ENCODE peak calls at places on chromosomes 6 and 20, in five cellular contexts. Y is RWPE1, W is ecto neural progenitor cell, B is HS-27A, E is NCI-H1092 treated with DMSO at 0.1 percent for 48 hours. L is an unnamed sample.

GRCh38 chr20:53922901-53923314 is 147.5 kb downstream of the BCAS1 start:
- DNase-seq in Y (no peak), W (no peak), B (no peak), E (no peak), L (no peak)

GRCh38 chr6:106170030-106170791 is 84.1 kb downstream of the PRDM1 start:
- DNase-seq in B (no peak), E (no peak), Y (no peak), W (no peak), L (no peak)

GRCh38 chr20:12022121-12022520 is 104.4 kb downstream of the BTBD3 start:
- DNase-seq in E (no peak), W (no peak), B (no peak), Y (no peak), L (no peak)

GRCh38 chr6:166433096-166433495 is 50.4 kb upstream of the MPC1 start:
- DNase-seq in B (no peak), W (no peak), E (no peak), Y (no peak), L (no peak)

GRCh38 chr6:170023620-170024521 is 267.0 kb downstream of the DLL1 start:
- DNase-seq in W (no peak), B (no peak), Y (no peak), E (no peak), L (no peak)

GRCh38 chr6:44898296-44898930 is 429.7 kb upstream of the RUNX2 start:
- DNase-seq in B (no peak), Y (no peak), E (no peak), W (no peak), L (no peak)

GRCh38 chr6:48449002-48449401 is 338.0 kb upstream of the PTCHD4 start:
- DNase-seq in Y (no peak), B (no peak), W (no peak), E (no peak), L (no peak)

GRCh38 chr20:38143238-38143645 is 21.8 kb downstream of the TGM2 start:
- DNase-seq in E (no peak), Y (peak), W (no peak), B (no peak), L (no peak)

GRCh38 chr6:163438298-163438939 is 23.9 kb downstream of the QKI start:
- DNase-seq in B (no peak), Y (no peak), W (no peak), E (no peak), L (no peak)

GRCh38 chr20:57624124-57624523 is 3.9 kb upstream of the ZBP1 start:
- DNase-seq in E (no peak), W (no peak), B (no peak), Y (no peak), L (no peak)

GRCh38 chr6:85449818-85450577 is at the start of gene NT5E:
- DNase-seq in B (no peak), E (no peak), W (peak), Y (peak), L (peak)

GRCh38 chr6:130696806-130697205 is 130.4 kb upstream of the SMLR1 start:
- DNase-seq in B (no peak), W (no peak), Y (no peak), E (no peak), L (no peak)

GRCh38 chr6:142014515-142014914 is 118.2 kb upstream of the GJE1 start:
- DNase-seq in E (no peak), Y (peak), B (peak), W (no peak), L (no peak)

GRCh38 chr6:25601797-25602679 is 50.0 kb upstream of the SCGN start:
- DNase-seq in E (peak), W (no peak), Y (peak), B (peak), L (peak)

GRCh38 chr20:50412069-50412468 is 98.1 kb upstream of the PTPN1 start:
- DNase-seq in E (no peak), Y (no peak), W (no peak), B (no peak), L (no peak)

GRCh38 chr6:105258816-105259215 is 79.0 kb upstream of the POPDC3 start:
- DNase-seq in B (peak), W (no peak), E (no peak), Y (no peak), L (no peak)

GRCh38 chr20:7682916-7683315 is 257.3 kb downstream of the HAO1 start:
- DNase-seq in W (no peak), B (no peak), Y (no peak), E (no peak), L (no peak)